ENCODE peak calls at places on chromosomes 13 and 19, in seven cellular contexts. L, O, U, F, I, W and V are unnamed samples.

GRCh38 chr19:45824531-45825262 is 9.6 kb upstream of the RSPH6A start:
- DNase-seq in L (no peak), O (no peak), U (no peak), F (no peak), I (no peak), W (no peak), V (no peak)

GRCh38 chr19:45474941-45475516 is 7.2 kb downstream of the FOSB start:
- DNase-seq in L (no peak), O (no peak), U (no peak), F (no peak), I (no peak), W (no peak), V (no peak)

GRCh38 chr19:680287-681028 is 4.3 kb downstream of the FSTL3 start:
- DNase-seq in L (peak), O (peak), U (peak), F (peak), I (peak), W (peak), V (peak)

GRCh38 chr13:41765020-41765419 is 195.9 kb downstream of the VWA8 start:
- DNase-seq in L (no peak), O (no peak), U (no peak), F (no peak), I (no peak), W (no peak), V (no peak)

GRCh38 chr19:12695997-12696365 is 450 bp downstream of the FBXW9 start:
- DNase-seq in L (no peak), O (no peak), U (no peak), F (no peak), I (peak), W (no peak), V (no peak)

GRCh38 chr13:68784275-68784674 is 1323.4 kb upstream of the ATXN8OS start:
- DNase-seq in L (no peak), O (no peak), U (no peak), F (no peak), I (no peak), W (no peak), V (no peak)

GRCh38 chr19:54473071-54473941 is at the start of gene CDC42EP5:
- DNase-seq in L (no peak), O (no peak), U (peak), F (no peak), I (peak), W (no peak), V (no peak)

GRCh38 chr13:23616228-23616627 is 46.0 kb downstream of the TNFRSF19 start:
- DNase-seq in L (no peak), O (no peak), U (no peak), F (no peak), I (no peak), W (no peak), V (no peak)

GRCh38 chr13:31947506-31947905 is 84.1 kb upstream of the FRY start:
- DNase-seq in L (no peak), O (no peak), U (no peak), F (no peak), I (no peak), W (no peak), V (no peak)

DNA sequence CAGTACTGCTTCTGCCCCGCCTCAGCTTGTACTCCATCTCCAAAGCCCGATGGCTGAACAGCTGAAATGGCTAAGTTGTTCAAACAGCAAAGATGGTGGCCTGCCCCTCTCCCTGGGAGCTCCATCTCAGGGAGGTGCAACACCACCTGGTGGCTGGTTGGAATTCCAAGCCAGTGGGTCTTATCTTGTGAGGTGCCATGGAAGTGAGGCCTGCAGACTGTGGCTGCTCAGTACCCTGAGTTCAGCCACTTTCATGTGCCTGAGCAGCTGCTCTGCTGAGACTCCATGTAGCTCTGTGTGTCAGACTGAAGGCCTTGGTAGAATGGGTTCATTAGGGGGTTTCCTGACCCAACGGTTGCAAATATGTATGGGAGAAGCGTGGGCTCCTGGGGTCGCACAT is 67.3 kb upstream of the SPRY2 start:
- DNase-seq in L (no peak), O (no peak), U (peak), F (no peak), I (no peak), W (no peak), V (no peak)
- TF ChIP-seq JUND in L (no peak), O (no peak), U (no peak), F (no peak), I (no peak), W (no peak), V (no peak)

GRCh38 chr13:99805361-99805760 is 166.2 kb downstream of the ZIC5 start:
- DNase-seq in L (peak), O (no peak), U (no peak), F (no peak), I (no peak), W (no peak), V (no peak)
- TF ChIP-seq JUND in L (no peak), O (no peak), U (no peak), F (no peak), I (no peak), W (no peak), V (no peak)

GRCh38 chr19:3387645-3388589 is 21.5 kb downstream of the NFIC start:
- DNase-seq in L (no peak), O (no peak), U (no peak), F (no peak), I (peak), W (no peak), V (no peak)
- TF ChIP-seq JUND in L (no peak), O (no peak), U (no peak), F (no peak), I (no peak), W (no peak), V (no peak)

GRCh38 chr13:105436946-105437345 is 1098.5 kb downstream of the EFNB2 start:
- DNase-seq in L (no peak), O (no peak), U (no peak), F (no peak), I (peak), W (no peak), V (no peak)
- TF ChIP-seq JUND in L (no peak), O (no peak), U (no peak), F (no peak), I (no peak), W (no peak), V (no peak)

GRCh38 chr13:47220453-47221150 is 323.7 kb upstream of the HTR2A start:
- DNase-seq in L (no peak), O (no peak), U (no peak), F (no peak), I (no peak), W (no peak), V (no peak)

GRCh38 chr13:47216176-47216822 is 319.4 kb upstream of the HTR2A start:
- DNase-seq in L (no peak), O (no peak), U (no peak), F (no peak), I (no peak), W (no peak), V (no peak)

GRCh38 chr13:47213057-47213456 is 316.2 kb upstream of the HTR2A start:
- DNase-seq in L (no peak), O (no peak), U (no peak), F (no peak), I (no peak), W (no peak), V (no peak)

GRCh38 chr13:47215741-47216140 is 318.9 kb upstream of the HTR2A start:
- DNase-seq in L (no peak), O (no peak), U (no peak), F (no peak), I (no peak), W (no peak), V (no peak)

DNA sequence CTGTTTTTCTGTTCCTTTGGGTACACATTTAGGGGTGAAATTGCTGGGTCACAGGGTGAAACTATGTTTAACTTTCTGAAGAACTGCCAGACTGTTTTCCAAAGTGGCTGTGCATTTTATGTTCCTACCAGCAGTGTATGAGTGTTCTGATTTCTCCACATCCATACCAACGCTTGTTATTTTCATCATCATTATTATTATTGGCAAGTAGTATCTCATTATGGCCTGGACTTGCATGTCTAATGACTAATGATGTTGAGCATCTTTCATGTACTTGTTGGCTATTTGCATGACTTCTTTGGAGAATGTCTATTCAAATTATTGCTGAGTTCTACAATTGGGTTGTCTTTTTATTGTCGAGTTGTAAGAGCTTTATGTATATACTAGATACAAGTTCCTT is 321.8 kb upstream of the HTR2A start:
- DNase-seq in L (no peak), O (no peak), U (no peak), F (no peak), I (no peak), W (no peak), V (no peak)
- TF ChIP-seq JUND in L (no peak), O (no peak), U (no peak), F (no peak), I (no peak), W (no peak), V (no peak)